ENCODE peak calls at places on chromosome 22, in six cellular contexts. K is body of pancreas; X is CD8-positive, alpha-beta T cell; J is left ventricle myocardium inferior; D is PC-3; U is lower lobe of right lung. H is an unnamed sample. For H3K9me3, the result is how much of the 10 kb centered on the place peaks cover.

GRCh38 chr22:24155597-24156145 is 25.6 kb upstream of the SUSD2 start:
- DNase-seq in K (peak), X (peak), J (peak), D (peak), U (peak), H (peak)

GRCh38 chr22:39253427-39254070 is 8.8 kb upstream of the PDGFB start:
- DNase-seq in K (peak), X (no peak), J (peak), D (peak), U (no peak), H (no peak)

GRCh38 chr22:19855504-19856409 is 1.1 kb upstream of the GNB1L start:
- DNase-seq in K (peak), X (no peak), J (no peak), D (peak), U (peak), H (no peak)

GRCh38 chr22:38016182-38017078 is 32.1 kb upstream of the SOX10 start:
- DNase-seq in K (peak), X (no peak), J (peak), D (peak), U (no peak), H (no peak)

GRCh38 chr22:36151006-36151595 is 9.5 kb downstream of the APOL3 start:
- DNase-seq in K (no peak), X (no peak), J (no peak), D (no peak), U (no peak), H (no peak)

GRCh38 chr22:18979957-18980356 is 43.9 kb upstream of the PRODH start:
- DNase-seq in K (no peak), X (no peak), J (no peak), D (no peak), U (no peak), H (no peak)

GRCh38 chr22:32034275-32034674 is 8.8 kb upstream of the SLC5A1 start:
- DNase-seq in K (no peak), X (no peak), J (no peak), D (no peak), U (no peak), H (no peak)

GRCh38 chr22:39677967-39678366 is 107.4 kb downstream of the CACNA1I start:
- DNase-seq in K (no peak), X (no peak), J (no peak), D (no peak), U (no peak), H (no peak)

GRCh38 chr22:42132457-42132856 is 1.8 kb upstream of the CYP2D6 start:
- DNase-seq in K (no peak), X (no peak), J (no peak), D (no peak), U (no peak), H (no peak)

GRCh38 chr22:23184764-23185113 is 4.4 kb downstream of the BCR start:
- DNase-seq in K (no peak), X (no peak), J (no peak), D (no peak), U (no peak), H (no peak)

GRCh38 chr22:33687464-33687863 is 232.8 kb downstream of the LARGE1 start:
- DNase-seq in K (no peak), X (no peak), J (no peak), D (no peak), U (no peak), H (no peak)

GRCh38 chr22:17913705-17914282 is 110.6 kb downstream of the MICAL3 start:
- DNase-seq in K (no peak), X (no peak), J (no peak), D (no peak), U (no peak), H (no peak)

GRCh38 chr22:19290400-19291217 is 910 bp downstream of the CLTCL1 start:
- DNase-seq in K (no peak), X (no peak), J (no peak), D (no peak), U (no peak), H (no peak)

GRCh38 chr22:30325724-30326703 is 727 bp downstream of the TBC1D10A start:
- DNase-seq in K (peak), X (no peak), J (no peak), D (no peak), U (no peak), H (no peak)

GRCh38 chr22:39021552-39022250 is 774 bp downstream of the APOBEC3D start:
- DNase-seq in K (no peak), X (no peak), J (no peak), D (no peak), U (peak), H (no peak)

GRCh38 chr22:19097518-19097917 is 24.7 kb downstream of the DGCR2 start:
- DNase-seq in K (peak), X (no peak), J (no peak), D (no peak), U (no peak), H (no peak)

GRCh38 chr22:28911777-28912669 is 28.7 kb downstream of the ZNRF3 start:
- DNase-seq in K (no peak), X (no peak), J (no peak), D (peak), U (no peak), H (no peak)

DNA sequence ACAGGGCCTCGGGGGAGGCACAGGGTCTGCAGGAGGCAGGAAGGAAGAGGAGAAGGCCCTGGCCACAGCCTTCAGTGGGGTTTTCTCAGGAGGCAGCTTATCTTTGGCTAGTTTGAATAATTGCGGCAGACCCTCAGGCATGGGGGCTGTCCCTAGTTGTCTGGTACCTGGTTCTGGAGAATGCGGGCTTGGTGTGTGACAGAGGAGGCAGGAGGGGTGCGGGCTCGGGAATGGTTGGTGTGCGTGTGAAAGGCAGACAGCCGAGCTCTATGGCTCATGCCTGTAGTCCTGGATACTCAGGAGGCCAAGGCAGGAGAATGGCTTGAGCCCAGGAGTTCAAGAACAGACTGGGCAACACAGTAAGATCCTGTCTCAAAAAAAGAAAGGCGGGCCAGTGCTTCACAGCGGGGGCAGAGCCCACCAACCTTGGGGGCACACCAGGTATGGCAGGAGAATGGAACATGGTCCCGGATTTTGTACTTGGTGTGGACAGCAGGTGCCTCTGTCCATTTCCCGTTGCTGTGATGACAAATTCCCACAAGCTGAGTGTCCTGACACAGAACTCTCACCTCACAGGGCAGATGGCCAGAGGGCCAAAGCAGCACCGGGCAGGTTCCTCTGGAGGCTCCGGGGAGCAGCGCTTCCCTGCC is 640.6 kb downstream of the TBC1D22A start:
- DNase-seq in K (no peak), X (no peak), J (no peak), D (no peak), U (no peak), H (no peak)
- H3K9me3 ChIP-seq in K (under half), X (under half), J (under half), D (under half), U (under half), H (under half)

DNA sequence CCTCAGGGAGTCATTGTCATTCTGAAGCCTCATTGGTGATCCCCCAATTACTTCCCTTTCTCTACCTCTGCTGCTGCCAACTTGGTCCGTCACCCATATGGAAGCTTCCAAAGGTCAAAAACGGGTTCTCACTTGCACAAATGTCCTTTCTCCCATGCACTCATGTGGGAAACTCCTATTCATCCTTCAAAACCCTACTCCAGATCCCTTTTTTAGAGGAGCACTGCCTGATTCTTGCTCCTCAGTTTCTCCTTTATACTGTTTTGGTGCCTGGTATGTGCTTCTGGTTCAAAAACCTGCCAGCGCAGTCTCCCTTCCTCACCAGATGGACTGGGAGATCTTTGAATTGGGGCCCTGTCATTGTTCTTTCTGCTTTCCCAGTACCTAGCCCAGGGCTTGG is 41.9 kb downstream of the MYO18B start:
- DNase-seq in K (no peak), X (no peak), J (no peak), D (no peak), U (no peak), H (no peak)
- H3K9me3 ChIP-seq in K (under half), X (under half), J (under half), D (under half), U (under half), H (under half)

GRCh38 chr22:46003271-46004091 is 26.5 kb upstream of the WNT7B start:
- DNase-seq in K (no peak), X (no peak), J (peak), D (no peak), U (peak), H (no peak)
- H3K9me3 ChIP-seq in K (under half), X (under half), J (under half), D (under half), U (under half), H (under half)

GRCh38 chr22:48548391-48548790 is 1279.3 kb downstream of the BRD1 start:
- DNase-seq in K (no peak), X (no peak), J (no peak), D (no peak), U (no peak), H (no peak)
- H3K9me3 ChIP-seq in K (under half), X (under half), J (under half), D (under half), U (under half), H (under half)

GRCh38 chr22:49366437-49366836 is 461.2 kb downstream of the BRD1 start:
- DNase-seq in K (no peak), X (no peak), J (no peak), D (no peak), U (no peak), H (no peak)
- H3K9me3 ChIP-seq in K (under half), X (under half), J (under half), D (under half), U (under half), H (under half)

GRCh38 chr22:47592791-47593190 is 830.3 kb downstream of the TBC1D22A start:
- DNase-seq in K (no peak), X (no peak), J (no peak), D (no peak), U (no peak), H (no peak)
- H3K9me3 ChIP-seq in K (under half), X (under half), J (under half), D (under half), U (under half), H (under half)

GRCh38 chr22:48951836-48952235 is 875.8 kb downstream of the BRD1 start:
- DNase-seq in K (no peak), X (no peak), J (no peak), D (no peak), U (no peak), H (no peak)

GRCh38 chr22:48950151-48950915 is 877.3 kb downstream of the BRD1 start:
- DNase-seq in K (no peak), X (no peak), J (no peak), D (no peak), U (no peak), H (no peak)

GRCh38 chr22:48948575-48949170 is 879.0 kb downstream of the BRD1 start:
- DNase-seq in K (no peak), X (no peak), J (no peak), D (no peak), U (no peak), H (no peak)

GRCh38 chr22:48947636-48948035 is 880.0 kb downstream of the BRD1 start:
- DNase-seq in K (no peak), X (no peak), J (no peak), D (no peak), U (no peak), H (no peak)

GRCh38 chr22:48949375-48950149 is 878.1 kb downstream of the BRD1 start:
- DNase-seq in K (no peak), X (no peak), J (no peak), D (no peak), U (no peak), H (no peak)
- H3K9me3 ChIP-seq in K (under half), X (under half), J (under half), D (under half), U (under half), H (under half)

GRCh38 chr22:22105364-22105763 is 122.8 kb upstream of the TOP3B start:
- DNase-seq in K (no peak), X (no peak), J (no peak), D (no peak), U (no peak), H (no peak)
- H3K9me3 ChIP-seq in K (under half), X (under half), J (under half), D (under half), U (under half), H (under half)

DNA sequence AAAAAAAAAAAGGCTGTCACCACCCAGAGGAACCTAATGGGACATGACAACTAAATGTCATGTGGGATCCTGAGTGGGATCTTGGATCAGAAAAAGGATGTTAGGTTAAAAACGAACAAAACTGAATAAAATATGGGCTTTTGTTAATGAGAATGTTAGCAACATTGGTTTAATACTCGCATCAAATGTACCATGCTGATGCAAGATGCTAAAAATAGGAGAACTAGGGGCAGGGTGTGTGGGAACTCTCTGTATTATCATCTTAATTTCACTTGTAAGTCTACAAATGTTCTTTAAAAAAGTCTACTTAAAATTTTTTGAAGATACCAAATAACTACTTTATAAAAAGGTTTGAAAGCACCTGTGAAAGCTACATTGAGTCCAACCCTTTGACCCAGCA is 88.8 kb upstream of the PRR5 start:
- DNase-seq in K (no peak), X (no peak), J (no peak), D (no peak), U (no peak), H (no peak)
- H3K9me3 ChIP-seq in K (under half), X (under half), J (half or more), D (under half), U (under half), H (under half)

GRCh38 chr22:47631571-47632102 is 869.2 kb downstream of the TBC1D22A start:
- DNase-seq in K (no peak), X (no peak), J (no peak), D (peak), U (no peak), H (no peak)
- H3K9me3 ChIP-seq in K (under half), X (under half), J (under half), D (under half), U (under half), H (under half)

H was measured in T-helper 17 cell.